ENCODE peak calls at places on chromosomes 1 and 21, in four cellular contexts. K, P, I and L are unnamed samples.

GRCh38 chr1:91303165-91303564 is 101.5 kb downstream of the HFM1 start:
- DNase-seq in K (no peak), P (no peak), I (no peak), L (no peak)

GRCh38 chr1:164787834-164788231 is 228.8 kb downstream of the PBX1 start:
- DNase-seq in K (no peak), P (no peak), I (no peak), L (peak)

GRCh38 chr1:109988349-109988914 is 3.9 kb downstream of the AHCYL1 start:
- DNase-seq in K (no peak), P (no peak), I (no peak), L (no peak)

GRCh38 chr21:38825269-38825668 is 19.5 kb downstream of the ETS2 start:
- DNase-seq in K (no peak), P (no peak), I (no peak), L (no peak)

GRCh38 chr1:94560333-94560732 is 18.8 kb upstream of the F3 start:
- DNase-seq in K (no peak), P (no peak), I (peak), L (no peak)

GRCh38 chr1:14756617-14757259 is 158.3 kb downstream of the KAZN start:
- DNase-seq in K (no peak), P (no peak), I (no peak), L (no peak)

GRCh38 chr1:189605236-189605635 is 872.4 kb downstream of the BRINP3 start:
- DNase-seq in K (no peak), P (no peak), I (no peak), L (no peak)

GRCh38 chr21:37072239-37072987 is 458 bp downstream of the PIGP start:
- DNase-seq in K (peak), P (no peak), I (peak), L (no peak)

GRCh38 chr1:16260814-16261213 is 23.8 kb upstream of the CPLANE2 start:
- DNase-seq in K (no peak), P (no peak), I (peak), L (peak)

GRCh38 chr1:72122099-72122893 is 160.0 kb downstream of the NEGR1 start:
- DNase-seq in K (no peak), P (no peak), I (no peak), L (no peak)

GRCh38 chr1:43272161-43272560 is 2.4 kb downstream of the TMEM125 start:
- DNase-seq in K (no peak), P (no peak), I (no peak), L (no peak)

GRCh38 chr21:23633447-23633846 is 1973.8 kb downstream of the MRPL39 start:
- DNase-seq in K (no peak), P (no peak), I (no peak), L (no peak)

GRCh38 chr1:44786138-44786840 is 1.7 kb downstream of the BEST4 start:
- DNase-seq in K (peak), P (peak), I (peak), L (peak)

GRCh38 chr1:18646091-18646775 is 15.6 kb downstream of the PAX7 start:
- DNase-seq in K (no peak), P (no peak), I (no peak), L (no peak)

GRCh38 chr1:110466646-110467280 is 15.8 kb downstream of the PROK1 start:
- DNase-seq in K (no peak), P (no peak), I (no peak), L (no peak)

GRCh38 chr21:43866659-43867331 is 1.8 kb downstream of the AGPAT3 start:
- DNase-seq in K (peak), P (no peak), I (no peak), L (no peak)

GRCh38 chr1:198168180-198168579 is 11.4 kb downstream of the NEK7 start:
- DNase-seq in K (no peak), P (no peak), I (peak), L (no peak)

GRCh38 chr1:25899792-25900191 is 6.4 kb downstream of the STMN1 start:
- DNase-seq in K (no peak), P (no peak), I (no peak), L (no peak)

GRCh38 chr1:212749924-212750535 is 41.5 kb downstream of the NSL1 start:
- DNase-seq in K (no peak), P (no peak), I (peak), L (peak)

GRCh38 chr1:171081220-171081993 is 9.3 kb upstream of the FMO3 start:
- DNase-seq in K (no peak), P (no peak), I (peak), L (peak)

GRCh38 chr1:24363994-24364393 is 44.8 kb downstream of the GRHL3 start:
- DNase-seq in K (no peak), P (no peak), I (no peak), L (no peak)

GRCh38 chr1:94883688-94884087 is 43.2 kb downstream of the CNN3 start:
- DNase-seq in K (no peak), P (no peak), I (peak), L (no peak)

GRCh38 chr1:228464487-228464983 is 22.6 kb upstream of the RNF187 start:
- DNase-seq in K (no peak), P (peak), I (peak), L (peak)

GRCh38 chr1:31926846-31927660 is 11.1 kb downstream of the PTP4A2 start:
- DNase-seq in K (no peak), P (no peak), I (no peak), L (no peak)

GRCh38 chr1:88979054-88979748 is 13.2 kb downstream of the KYAT3 start:
- DNase-seq in K (no peak), P (no peak), I (peak), L (no peak)

GRCh38 chr1:185645686-185646085 is 88.5 kb upstream of the HMCN1 start:
- DNase-seq in K (no peak), P (no peak), I (peak), L (no peak)

GRCh38 chr1:106978477-106979322 is 77.8 kb upstream of the PRMT6 start:
- DNase-seq in K (no peak), P (no peak), I (no peak), L (no peak)

GRCh38 chr1:228014235-228014930 is 7.6 kb downstream of the WNT3A start:
- DNase-seq in K (peak), P (no peak), I (peak), L (no peak)

GRCh38 chr1:155005076-155005971 is 2.7 kb downstream of the ZBTB7B start:
- DNase-seq in K (peak), P (no peak), I (no peak), L (no peak)

GRCh38 chr1:51303751-51304196 is 26.6 kb downstream of the TTC39A start:
- DNase-seq in K (no peak), P (no peak), I (peak), L (no peak)

GRCh38 chr21:37447288-37447936 is 80.8 kb downstream of the DYRK1A start:
- DNase-seq in K (no peak), P (no peak), I (no peak), L (no peak)

GRCh38 chr1:209601809-209602657 is 18.5 kb downstream of the CAMK1G start:
- DNase-seq in K (no peak), P (peak), I (peak), L (peak)

GRCh38 chr1:156663178-156663577 is 14.0 kb downstream of the NES start:
- DNase-seq in K (peak), P (no peak), I (peak), L (peak)

GRCh38 chr1:32199717-32200072 is 700 bp upstream of the CCDC28B start:
- DNase-seq in K (peak), P (no peak), I (no peak), L (peak)

GRCh38 chr21:23949493-23949892 is 1657.8 kb downstream of the MRPL39 start:
- DNase-seq in K (no peak), P (no peak), I (no peak), L (no peak)

GRCh38 chr1:64136749-64137568 is 66.5 kb upstream of the UBE2U start:
- DNase-seq in K (no peak), P (peak), I (peak), L (peak)